ENCODE peak calls at places on chromosome 3, in five cellular contexts. R, N, J, C and G are unnamed samples.

GRCh38 chr3:9208713-9209112 is 40.7 kb downstream of the SRGAP3 start:
- DNase-seq in J (no peak), N (no peak), C (no peak), R (no peak), G (no peak)

GRCh38 chr3:159787794-159788205 is 200.8 kb upstream of the IL12A start:
- DNase-seq in R (no peak), C (no peak), J (no peak), N (no peak), G (no peak)

GRCh38 chr3:170109579-170110293 is 71.8 kb downstream of the PHC3 start:
- DNase-seq in J (no peak), N (no peak), R (no peak), C (no peak), G (peak)

GRCh38 chr3:147298511-147298982 is 107.8 kb downstream of the ZIC4 start:
- DNase-seq in J (no peak), C (no peak), N (no peak), R (no peak), G (no peak)

GRCh38 chr3:65406470-65406869 is 632.2 kb downstream of the MAGI1 start:
- DNase-seq in R (no peak), N (no peak), C (peak), J (no peak), G (no peak)

GRCh38 chr3:50493086-50493485 is 10.3 kb downstream of the CACNA2D2 start:
- DNase-seq in J (no peak), C (no peak), R (no peak), N (no peak), G (no peak)

GRCh38 chr3:51620543-51620942 is 50.5 kb upstream of the TEX264 start:
- DNase-seq in J (no peak), R (no peak), C (no peak), N (no peak), G (no peak)

GRCh38 chr3:101665851-101666250 is 11.1 kb downstream of the ZBTB11 start:
- DNase-seq in R (no peak), J (no peak), N (no peak), C (no peak), G (no peak)

GRCh38 chr3:179181993-179182551 is 33.9 kb downstream of the PIK3CA start:
- DNase-seq in C (peak), J (no peak), R (no peak), N (no peak), G (no peak)

GRCh38 chr3:113985526-113985925 is 37.7 kb downstream of the ZDHHC23 start:
- DNase-seq in C (no peak), J (no peak), N (no peak), R (no peak), G (no peak)

GRCh38 chr3:34001990-34002389 is 203.6 kb downstream of the PDCD6IP start:
- DNase-seq in N (no peak), J (no peak), C (no peak), R (no peak), G (no peak)